ENCODE peak calls at places on chromosome 4, in seven cellular contexts. W, S, T, M, R, F and H are unnamed samples.

GRCh38 chr4:100424376-100424775 is 93.4 kb downstream of the EMCN start:
- DNase-seq in W (no peak), S (no peak), T (no peak), M (no peak), R (no peak), F (no peak), H (no peak)

GRCh38 chr4:54016504-54016903 is 47.9 kb downstream of the CHIC2 start:
- DNase-seq in W (no peak), S (peak), T (no peak), M (no peak), R (no peak), F (no peak), H (peak)

GRCh38 chr4:26493461-26493860 is 3.2 kb upstream of the CCKAR start:
- DNase-seq in W (no peak), S (no peak), T (no peak), M (no peak), R (no peak), F (no peak), H (no peak)

GRCh38 chr4:9703391-9703790 is 78.0 kb upstream of the DRD5 start:
- DNase-seq in W (no peak), S (peak), T (peak), M (peak), R (no peak), F (peak), H (peak)

GRCh38 chr4:88697113-88697512 is 516 bp downstream of the NAP1L5 start:
- DNase-seq in W (no peak), S (no peak), T (no peak), M (no peak), R (peak), F (peak), H (no peak)

GRCh38 chr4:168589154-168589553 is 92.3 kb downstream of the PALLD start:
- DNase-seq in W (peak), S (no peak), T (no peak), M (no peak), R (no peak), F (no peak), H (no peak)

GRCh38 chr4:109232666-109233065 is 69.8 kb downstream of the COL25A1 start:
- DNase-seq in W (no peak), S (no peak), T (no peak), M (no peak), R (no peak), F (no peak), H (no peak)

GRCh38 chr4:108060164-108060563 is 70.5 kb downstream of the HADH start:
- DNase-seq in W (peak), S (peak), T (no peak), M (no peak), R (peak), F (no peak), H (no peak)

GRCh38 chr4:6694177-6694901 is 661 bp downstream of the S100P start:
- DNase-seq in W (no peak), S (no peak), T (no peak), M (no peak), R (no peak), F (no peak), H (no peak)

GRCh38 chr4:143514432-143514831 is 930 bp downstream of the SMARCA5 start:
- DNase-seq in W (peak), S (peak), T (peak), M (no peak), R (peak), F (peak), H (peak)

GRCh38 chr4:182604161-182604591 is 313.0 kb downstream of the DCTD start:
- DNase-seq in W (no peak), S (peak), T (no peak), M (no peak), R (peak), F (no peak), H (peak)

GRCh38 chr4:169412046-169412445 is 141.3 kb upstream of the SH3RF1 start:
- DNase-seq in W (no peak), S (no peak), T (no peak), M (no peak), R (no peak), F (no peak), H (peak)

GRCh38 chr4:169311643-169312365 is 41.0 kb upstream of the SH3RF1 start:
- DNase-seq in W (no peak), S (peak), T (peak), M (no peak), R (peak), F (peak), H (no peak)

GRCh38 chr4:2350982-2351381 is 67.5 kb downstream of the ZFYVE28 start:
- DNase-seq in W (no peak), S (no peak), T (no peak), M (no peak), R (no peak), F (peak), H (no peak)

GRCh38 chr4:74308215-74308614 is at the start of gene EPGN:
- DNase-seq in W (no peak), S (no peak), T (no peak), M (peak), R (no peak), F (no peak), H (no peak)

GRCh38 chr4:160319221-160319867 is 1216.5 kb downstream of the RAPGEF2 start:
- DNase-seq in W (peak), S (no peak), T (no peak), M (no peak), R (no peak), F (no peak), H (no peak)

GRCh38 chr4:42350611-42351182 is 46.6 kb upstream of the SHISA3 start:
- DNase-seq in W (no peak), S (no peak), T (no peak), M (no peak), R (no peak), F (no peak), H (no peak)

GRCh38 chr4:826508-827208 is 729 bp upstream of the CPLX1 start:
- DNase-seq in W (no peak), S (no peak), T (no peak), M (no peak), R (no peak), F (no peak), H (no peak)

GRCh38 chr4:69523385-69524132 is 27.9 kb upstream of the UGT2B4 start:
- DNase-seq in W (no peak), S (no peak), T (no peak), M (no peak), R (no peak), F (no peak), H (peak)

GRCh38 chr4:146957252-146957651 is 11.6 kb upstream of the TTC29 start:
- DNase-seq in W (peak), S (no peak), T (no peak), M (no peak), R (peak), F (no peak), H (no peak)

GRCh38 chr4:98658287-98659105 is at the start of gene TSPAN5:
- DNase-seq in W (peak), S (peak), T (peak), M (peak), R (peak), F (peak), H (peak)

GRCh38 chr4:16916719-16917337 is 18.4 kb upstream of the LDB2 start:
- DNase-seq in W (no peak), S (no peak), T (peak), M (peak), R (no peak), F (peak), H (no peak)

GRCh38 chr4:87213425-87213824 is 7.0 kb downstream of the KLHL8 start:
- DNase-seq in W (no peak), S (no peak), T (no peak), M (no peak), R (no peak), F (no peak), H (no peak)

GRCh38 chr4:185803015-185803414 is 9.0 kb downstream of the SORBS2 start:
- DNase-seq in W (no peak), S (no peak), T (no peak), M (no peak), R (no peak), F (no peak), H (no peak)

GRCh38 chr4:118991686-118992085 is 103.0 kb downstream of the SYNPO2 start:
- DNase-seq in W (no peak), S (no peak), T (peak), M (no peak), R (no peak), F (no peak), H (no peak)

GRCh38 chr4:107701565-107701964 is 18.5 kb downstream of the PAPSS1 start:
- DNase-seq in W (no peak), S (no peak), T (no peak), M (no peak), R (no peak), F (no peak), H (no peak)

GRCh38 chr4:134320048-134320447 is 118.5 kb upstream of the PABPC4L start:
- DNase-seq in W (peak), S (no peak), T (no peak), M (no peak), R (no peak), F (no peak), H (no peak)

GRCh38 chr4:132344924-132345828 is 803.9 kb upstream of the PCDH10 start:
- DNase-seq in W (no peak), S (no peak), T (no peak), M (no peak), R (no peak), F (no peak), H (peak)

GRCh38 chr4:118927976-118928375 is 39.3 kb downstream of the SYNPO2 start:
- DNase-seq in W (no peak), S (no peak), T (no peak), M (no peak), R (no peak), F (peak), H (no peak)

GRCh38 chr4:109411964-109412363 is 21.7 kb upstream of the SEC24B start:
- DNase-seq in W (no peak), S (peak), T (no peak), M (no peak), R (no peak), F (peak), H (peak)

GRCh38 chr4:188976644-188977115 is 837.4 kb downstream of the TRIML1 start:
- DNase-seq in W (peak), S (peak), T (no peak), M (no peak), R (no peak), F (no peak), H (peak)

GRCh38 chr4:174305961-174306360 is 22.2 kb downstream of the CEP44 start:
- DNase-seq in W (no peak), S (no peak), T (no peak), M (no peak), R (no peak), F (no peak), H (no peak)

GRCh38 chr4:173119818-173120217 is 48.8 kb upstream of the GALNT7 start:
- DNase-seq in W (peak), S (no peak), T (no peak), M (no peak), R (no peak), F (no peak), H (no peak)